ENCODE peak calls at places on chromosomes 2 and 18, in four cellular contexts. G is GM12878, O is H1, E is HCT116. F is an unnamed sample. For H3K4me1, the result is how much of the 10 kb centered on the place peaks cover.

GRCh38 chr18:13246591-13246990 is 28.0 kb downstream of the LDLRAD4 start:
- DNase-seq in G (no peak), E (no peak), O (no peak), F (no peak)

GRCh38 chr2:106223347-106223746 is 29.2 kb upstream of the UXS1 start:
- DNase-seq in O (no peak), E (no peak), G (no peak), F (no peak)

GRCh38 chr18:79402209-79402576 is 6.5 kb downstream of the NFATC1 start:
- DNase-seq in O (no peak), E (no peak), G (no peak), F (no peak)

GRCh38 chr2:147327636-147328035 is 517.2 kb upstream of the ACVR2A start:
- DNase-seq in O (no peak), G (peak), E (no peak), F (no peak)

GRCh38 chr18:9987355-9987754 is 73.5 kb downstream of the VAPA start:
- DNase-seq in O (no peak), E (no peak), G (no peak), F (no peak)

GRCh38 chr18:62554083-62554815 is 31.4 kb downstream of the ZCCHC2 start:
- DNase-seq in G (no peak), O (no peak), E (no peak), F (no peak)

GRCh38 chr18:48915621-48916425 is 34.9 kb downstream of the SMAD7 start:
- DNase-seq in E (no peak), G (no peak), O (no peak), F (no peak)

GRCh38 chr2:202337133-202337532 is 39.0 kb upstream of the BMPR2 start:
- DNase-seq in O (no peak), E (no peak), G (no peak), F (no peak)

GRCh38 chr2:104867351-104868080 is 13.6 kb downstream of the POU3F3 start:
- DNase-seq in O (peak), E (no peak), G (no peak), F (no peak)

GRCh38 chr2:174623106-174623680 is 25.6 kb upstream of the WIPF1 start:
- DNase-seq in E (no peak), O (no peak), G (no peak), F (no peak)

GRCh38 chr2:105052773-105053172 is 14.9 kb downstream of the MRPS9 start:
- DNase-seq in E (no peak), G (no peak), O (no peak), F (no peak)

GRCh38 chr2:28620801-28621171 is 124.9 kb downstream of the PLB1 start:
- DNase-seq in E (no peak), O (no peak), G (no peak), F (no peak)

GRCh38 chr2:201909961-201910361 is 103.6 kb downstream of the CDK15 start:
- DNase-seq in G (peak), E (no peak), O (no peak), F (no peak)

GRCh38 chr2:208319403-208319802 is 53.3 kb downstream of the PIKFYVE start:
- DNase-seq in E (no peak), O (no peak), G (peak), F (no peak)

GRCh38 chr2:232574674-232575403 is 24.4 kb downstream of the EIF4E2 start:
- DNase-seq in E (no peak), G (no peak), O (no peak), F (no peak)

GRCh38 chr2:27249891-27250651 is 12.8 kb downstream of the SLC30A3 start:
- DNase-seq in G (no peak), E (peak), O (peak), F (peak)

GRCh38 chr18:11541179-11541578 is 68.2 kb upstream of the SLC35G4 start:
- DNase-seq in E (no peak), G (no peak), O (no peak), F (no peak)

GRCh38 chr2:236570081-236570979 is 705 bp downstream of the ACKR3 start:
- DNase-seq in E (no peak), G (no peak), O (no peak), F (no peak)

GRCh38 chr2:73366060-73366459 is 19.6 kb upstream of the ALMS1 start:
- DNase-seq in E (no peak), O (no peak), G (no peak), F (no peak)

GRCh38 chr2:202265467-202266277 is at the start of gene NOP58:
- DNase-seq in E (peak), O (peak), G (peak), F (peak)

GRCh38 chr2:71799013-71799575 is 345.7 kb downstream of the DYSF start:
- DNase-seq in E (no peak), O (no peak), G (no peak), F (no peak)

GRCh38 chr2:129766594-129766993 is 212.9 kb upstream of the RAB6C start:
- DNase-seq in G (no peak), E (no peak), O (no peak), F (no peak)

GRCh38 chr2:35443087-35443486 is 912.5 kb upstream of the CRIM1 start:
- DNase-seq in O (no peak), G (no peak), E (no peak), F (no peak)

GRCh38 chr18:23573948-23574431 is 12.3 kb downstream of the NPC1 start:
- DNase-seq in G (no peak), O (no peak), E (no peak), F (no peak)

GRCh38 chr18:78323453-78324230 is 656.0 kb upstream of the SALL3 start:
- DNase-seq in O (no peak), E (no peak), G (no peak), F (no peak)

GRCh38 chr2:150783015-150783414 is 295.5 kb upstream of the RND3 start:
- DNase-seq in G (no peak), E (no peak), O (no peak), F (no peak)

GRCh38 chr2:231369580-231370428 is 25.7 kb upstream of the B3GNT7 start:
- DNase-seq in O (no peak), E (no peak), G (no peak), F (no peak)

GRCh38 chr2:229586746-229587705 is 127.3 kb downstream of the DNER start:
- DNase-seq in G (no peak), O (peak), E (peak), F (peak)

GRCh38 chr2:183579686-183580085 is 455.4 kb downstream of the NUP35 start:
- DNase-seq in O (no peak), G (no peak), E (no peak), F (peak)
- TF ChIP-seq ZNF274 in O (no peak), G (no peak), E (no peak), F (no peak)

GRCh38 chr2:38523728-38524437 is 78.8 kb downstream of the HNRNPLL start:
- DNase-seq in O (peak), G (no peak), E (no peak), F (no peak)

GRCh38 chr2:38526195-38526594 is 76.5 kb downstream of the HNRNPLL start:
- DNase-seq in O (no peak), E (no peak), G (no peak), F (no peak)

GRCh38 chr2:38524580-38524979 is 78.1 kb downstream of the HNRNPLL start:
- DNase-seq in O (no peak), E (no peak), G (no peak), F (no peak)

GRCh38 chr2:38521835-38522234 is 80.9 kb downstream of the HNRNPLL start:
- DNase-seq in G (no peak), E (no peak), O (no peak), F (no peak)

DNA sequence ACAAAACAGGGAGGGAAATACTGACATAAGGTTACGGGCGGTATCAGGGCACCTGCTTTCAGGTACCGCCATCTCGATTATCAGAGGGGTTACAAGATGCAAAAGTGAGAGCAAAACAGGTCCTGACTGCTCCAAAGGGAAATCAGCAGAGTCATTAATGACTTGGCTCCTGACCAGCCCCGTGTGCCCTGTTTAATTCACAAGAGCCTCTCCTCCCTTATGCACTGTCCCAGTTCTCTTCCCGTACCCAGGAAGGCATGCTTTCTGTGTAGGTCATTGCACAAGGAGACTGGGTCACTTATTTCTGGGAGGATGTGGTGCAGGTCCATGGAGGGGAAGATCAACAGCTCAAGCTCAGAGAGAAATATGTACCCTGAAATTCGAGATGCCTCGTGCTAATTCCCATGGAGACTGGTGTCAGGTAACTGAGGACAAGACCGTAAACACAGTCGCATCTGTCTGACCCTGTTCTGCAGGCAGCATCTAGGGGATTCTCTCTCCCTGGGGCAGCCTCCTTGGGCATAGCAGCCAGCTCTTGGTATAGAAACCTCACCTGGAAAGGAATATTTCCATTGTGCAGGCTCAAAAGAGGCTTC is 79.9 kb downstream of the HNRNPLL start:
- DNase-seq in E (no peak), O (no peak), G (no peak), F (no peak)
- H3K4me1 ChIP-seq in E (under half), O (under half), G (under half), F (under half)

DNA sequence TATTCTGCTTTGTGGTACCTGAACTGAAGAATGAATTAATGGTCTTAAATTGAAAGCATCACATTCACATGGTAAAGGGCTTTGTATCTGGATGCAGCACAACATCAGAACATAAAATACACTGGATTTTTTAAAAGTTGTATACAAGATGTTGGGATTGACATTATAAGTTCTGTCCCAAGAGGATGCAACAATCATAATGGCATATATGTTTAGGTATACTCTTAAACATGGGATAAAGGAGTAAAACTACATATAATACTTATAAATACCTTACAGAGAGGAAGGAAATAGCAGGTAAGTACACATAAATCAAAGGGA is 171.9 kb downstream of the THADA start:
- DNase-seq in G (no peak), O (no peak), E (no peak), F (no peak)
- H3K9ac ChIP-seq in G (peak), O (no peak), E (no peak), F (no peak)

GRCh38 chr2:68537872-68538271 is 70.5 kb downstream of the APLF start:
- DNase-seq in O (no peak), E (no peak), G (no peak), F (no peak)
- TF ChIP-seq ZNF274 in O (no peak), E (no peak), G (no peak), F (no peak)

DNA sequence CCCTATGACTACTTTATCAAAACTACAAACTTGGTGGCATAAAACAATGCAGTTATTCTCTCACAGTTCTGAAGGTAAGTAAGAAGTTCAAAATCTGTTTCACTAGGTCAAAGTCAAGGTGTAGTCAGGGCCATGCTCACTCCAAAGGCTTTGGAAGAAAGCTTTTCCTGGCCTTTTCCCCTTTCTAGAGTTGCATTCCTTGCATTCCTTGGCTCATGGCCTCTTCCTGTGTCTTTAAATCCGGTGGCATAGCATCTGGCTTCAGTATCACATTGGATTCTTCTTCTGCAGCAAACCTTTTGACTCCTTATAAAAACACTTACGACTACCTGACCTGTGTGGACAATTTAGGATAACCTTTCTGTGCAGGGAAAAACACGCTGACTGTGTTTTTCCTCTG is 543.5 kb upstream of the HNMT start:
- DNase-seq in O (no peak), G (no peak), E (no peak), F (peak)
- H3K4me1 ChIP-seq in O (under half), G (under half), E (under half), F (under half)

GRCh38 chr2:98465456-98466201 is 21.0 kb downstream of the INPP4A start:
- DNase-seq in G (peak), E (no peak), O (no peak), F (no peak)
- H3K9ac ChIP-seq in G (peak), E (no peak), O (no peak), F (no peak)

GRCh38 chr2:31140151-31140550 is 1.9 kb upstream of the GALNT14 start:
- DNase-seq in E (no peak), O (no peak), G (no peak), F (no peak)

GRCh38 chr2:31138037-31138962 is at the start of gene GALNT14:
- DNase-seq in G (no peak), E (no peak), O (peak), F (peak)

GRCh38 chr2:31136732-31137131 is 1.5 kb downstream of the GALNT14 start:
- DNase-seq in O (no peak), G (no peak), E (no peak), F (no peak)

GRCh38 chr2:31136000-31136399 is 2.2 kb downstream of the GALNT14 start:
- DNase-seq in G (no peak), E (no peak), O (no peak), F (no peak)

DNA sequence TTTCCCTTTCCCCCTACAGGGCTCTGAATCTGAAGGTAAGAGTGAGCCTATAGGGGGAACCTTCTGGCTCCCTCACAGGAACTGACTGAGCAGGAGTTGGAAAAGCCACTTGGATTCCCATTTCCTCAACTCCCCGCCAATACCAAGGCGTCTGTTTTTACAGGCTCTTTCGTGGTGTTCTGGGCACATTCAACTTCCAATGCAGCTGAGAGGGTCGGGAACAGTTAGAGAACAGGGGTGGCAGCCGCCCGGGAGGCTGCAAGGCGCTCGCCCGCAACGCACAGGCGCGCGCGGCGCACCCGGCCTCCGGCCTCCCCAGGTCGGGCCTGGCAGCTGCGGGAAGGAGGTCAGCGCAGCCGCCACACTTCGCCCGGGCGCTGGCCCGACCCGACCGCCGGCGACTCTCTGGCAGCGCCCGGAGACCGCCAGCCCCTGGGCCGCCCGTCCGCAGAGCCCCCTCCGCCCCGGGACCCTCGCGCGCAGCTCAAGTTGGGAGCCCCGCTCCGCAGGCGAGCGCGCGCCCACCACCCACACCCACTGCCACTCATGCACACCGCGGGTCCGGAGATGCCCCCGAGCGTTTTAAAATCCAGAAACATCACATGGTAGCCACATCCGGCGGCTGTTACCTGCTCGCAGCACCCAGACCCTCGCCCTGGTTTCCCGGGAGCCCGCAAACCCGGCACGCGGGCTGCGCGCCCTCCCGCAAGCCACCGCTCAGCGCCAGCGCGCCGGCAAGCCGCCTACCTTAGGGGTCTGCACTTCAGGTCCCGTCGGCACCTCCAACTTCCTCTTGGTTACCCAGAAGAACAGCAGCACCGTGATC is 816 bp downstream of the GALNT14 start:
- DNase-seq in G (no peak), E (no peak), O (peak), F (peak)
- TF ChIP-seq ZNF274 in G (no peak), E (no peak), O (no peak), F (no peak)

GRCh38 chr2:111157071-111157661 is 36.5 kb downstream of the BCL2L11 start:
- DNase-seq in O (no peak), G (no peak), E (no peak), F (no peak)

GRCh38 chr2:111156529-111156928 is 35.8 kb downstream of the BCL2L11 start:
- DNase-seq in G (no peak), O (no peak), E (no peak), F (no peak)

GRCh38 chr2:111157798-111158197 is 37.1 kb downstream of the BCL2L11 start:
- DNase-seq in E (no peak), G (peak), O (no peak), F (no peak)

GRCh38 chr2:111155610-111156009 is 34.9 kb downstream of the BCL2L11 start:
- DNase-seq in G (no peak), O (no peak), E (no peak), F (no peak)

DNA sequence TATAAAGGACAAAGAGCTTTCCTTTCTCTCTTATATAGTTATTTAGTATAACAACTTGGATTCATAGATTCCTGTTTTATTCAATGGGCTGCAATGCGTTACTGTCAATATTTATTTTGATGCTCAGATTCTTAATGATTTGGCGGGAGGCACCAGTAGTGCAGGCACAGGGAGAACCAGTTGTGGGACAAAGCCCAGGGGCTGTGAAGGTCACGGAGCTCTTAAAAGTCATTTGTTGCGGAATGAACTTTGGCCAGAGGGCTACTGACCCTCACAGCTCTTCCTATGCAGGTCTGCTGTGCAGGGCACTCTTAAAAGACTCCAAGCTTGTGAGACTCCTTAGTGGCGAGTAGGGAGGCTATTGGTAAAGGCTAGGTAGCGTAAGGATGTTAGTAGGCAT is 34.0 kb downstream of the BCL2L11 start:
- DNase-seq in G (no peak), E (no peak), O (no peak), F (no peak)
- H3K4me1 ChIP-seq in G (under half), E (under half), O (under half), F (under half)

DNA sequence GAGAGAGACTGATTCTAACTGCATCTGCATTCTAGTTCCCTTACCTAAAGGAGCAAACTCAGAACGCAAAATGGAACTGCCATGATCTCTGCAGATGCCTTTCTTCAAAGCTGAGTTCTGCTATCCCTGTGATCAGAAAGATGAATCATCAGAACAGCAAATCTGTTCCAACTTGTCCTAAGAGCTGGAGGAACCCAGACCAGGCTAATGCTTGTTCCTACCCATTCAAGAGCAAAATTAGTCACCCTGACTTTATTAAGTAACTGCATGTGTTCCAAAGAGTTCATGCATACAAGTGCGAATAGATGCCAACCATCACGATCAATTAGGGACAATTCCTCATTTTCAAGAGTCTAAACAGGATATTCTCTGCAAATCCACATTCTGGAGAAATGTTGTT is 46.5 kb downstream of the MBP start:
- DNase-seq in G (no peak), O (no peak), E (no peak), F (no peak)
- H3K9ac ChIP-seq in G (no peak), O (no peak), E (no peak), F (no peak)